ENCODE peak calls at places on chromosomes 7 and 10, in nine cellular contexts. T is H4; P is naive thymus-derived CD8-positive, alpha-beta T cell; B is ovary; I is esophagus squamous epithelium; J is AG08395; W is heart left ventricle; E is body of pancreas; D is heart right ventricle. A is an unnamed sample.
A peak's percentile ranks its signal among the peaks of the same experiment; 100 is the strongest.

GRCh38 chr10:101144053-101144452 is 13.0 kb downstream of the TLX1 start:
- DNase-seq in T (no peak), P (no peak), B (no peak), I (no peak), J (no peak), W (no peak), E (no peak), D (no peak), A (no peak)

GRCh38 chr7:94062372-94062771 is 58.2 kb upstream of the BET1 start:
- DNase-seq in T (no peak), P (no peak), B (no peak), I (no peak), J (peak; percentile 37), W (no peak), E (no peak), D (no peak), A (no peak)

GRCh38 chr7:106041140-106041717 is 70.9 kb downstream of the SYPL1 start:
- DNase-seq in T (peak; percentile 62), P (peak; percentile 21), B (peak; percentile 22), I (no peak), J (peak; percentile 27), W (no peak), E (peak; percentile 36), D (no peak), A (no peak)

GRCh38 chr10:11823122-11823988 is at the start of gene PROSER2:
- DNase-seq in T (no peak), P (peak; percentile 54), B (peak; percentile 34), I (no peak), J (peak; percentile 80), W (peak; percentile 30), E (peak; percentile 67), D (peak; percentile 49), A (no peak)

GRCh38 chr10:35262436-35262835 is 73.9 kb upstream of the CCNY start:
- DNase-seq in T (no peak), P (no peak), B (no peak), I (no peak), J (no peak), W (no peak), E (no peak), D (no peak), A (no peak)

GRCh38 chr10:34333513-34333912 is 481.6 kb downstream of the PARD3 start:
- DNase-seq in T (no peak), P (no peak), B (no peak), I (no peak), J (no peak), W (no peak), E (peak; percentile 52), D (no peak), A (no peak)

GRCh38 chr10:78331391-78331922 is 297.8 kb downstream of the RPS24 start:
- DNase-seq in T (no peak), P (no peak), B (peak; percentile 39), I (no peak), J (peak; percentile 80), W (peak; percentile 13), E (no peak), D (peak; percentile 18), A (no peak)

GRCh38 chr10:61744469-61744868 is 81.7 kb downstream of the CABCOCO1 start:
- DNase-seq in T (no peak), P (no peak), B (no peak), I (no peak), J (no peak), W (no peak), E (no peak), D (no peak), A (no peak)

GRCh38 chr7:44378744-44379143 is 53.4 kb upstream of the CAMK2B start:
- DNase-seq in T (peak; percentile 74), P (no peak), B (no peak), I (no peak), J (peak; percentile 68), W (no peak), E (no peak), D (no peak), A (no peak)

GRCh38 chr10:132068431-132069121 is 2.8 kb downstream of the JAKMIP3 start:
- DNase-seq in T (no peak), P (no peak), B (no peak), I (no peak), J (no peak), W (no peak), E (no peak), D (no peak), A (no peak)

GRCh38 chr10:131943021-131943814 is 38.5 kb downstream of the BNIP3 start:
- DNase-seq in T (no peak), P (no peak), B (peak; percentile 48), I (no peak), J (peak; percentile 31), W (no peak), E (peak; percentile 74), D (no peak), A (no peak)

GRCh38 chr10:1049425-1049958 is 573 bp upstream of the IDI1 start:
- DNase-seq in T (no peak), P (peak; percentile 28), B (no peak), I (no peak), J (no peak), W (no peak), E (no peak), D (no peak), A (no peak)